ENCODE peak calls at places on chromosomes 6 and 20, in five cellular contexts. D is GM12865; H is CD4-positive, alpha-beta T cell; C is cardiac muscle cell; T is uterus. V is an unnamed sample.

GRCh38 chr6:87196275-87196842 is 41.0 kb downstream of the ZNF292 start:
- DNase-seq in D (peak), H (no peak), C (no peak), T (no peak), V (no peak)

GRCh38 chr6:28940859-28941680 is 17.3 kb upstream of the TRIM27 start:
- DNase-seq in D (peak), H (peak), C (peak), T (peak), V (peak)

GRCh38 chr6:48754631-48755030 is 643.6 kb upstream of the PTCHD4 start:
- DNase-seq in D (no peak), H (no peak), C (no peak), T (no peak), V (no peak)

GRCh38 chr20:62666736-62667529 is 24.6 kb downstream of the SLCO4A1 start:
- DNase-seq in D (no peak), H (no peak), C (peak), T (no peak), V (peak)

GRCh38 chr6:149306967-149307366 is 10.5 kb upstream of the TAB2 start:
- DNase-seq in D (no peak), H (no peak), C (peak), T (no peak), V (no peak)

GRCh38 chr6:125910518-125910917 is 46.1 kb upstream of the HINT3 start:
- DNase-seq in D (peak), H (no peak), C (peak), T (no peak), V (no peak)

GRCh38 chr20:881051-881820 is 34.9 kb downstream of the ANGPT4 start:
- DNase-seq in D (peak), H (no peak), C (peak), T (no peak), V (no peak)

GRCh38 chr6:162123797-162124196 is 603.8 kb downstream of the PRKN start:
- DNase-seq in D (no peak), H (no peak), C (peak), T (no peak), V (no peak)

GRCh38 chr6:157434349-157435016 is 53.5 kb downstream of the ZDHHC14 start:
- DNase-seq in D (no peak), H (no peak), C (no peak), T (peak), V (no peak)

GRCh38 chr6:162082520-162082919 is 645.0 kb downstream of the PRKN start:
- DNase-seq in D (no peak), H (no peak), C (no peak), T (no peak), V (no peak)

GRCh38 chr6:7993952-7994351 is 70.2 kb downstream of the BLOC1S5 start:
- DNase-seq in D (peak), H (no peak), C (no peak), T (no peak), V (no peak)

GRCh38 chr6:166222631-166223030 is 55.0 kb upstream of the TBXT start:
- DNase-seq in D (no peak), H (no peak), C (no peak), T (no peak), V (no peak)

DNA sequence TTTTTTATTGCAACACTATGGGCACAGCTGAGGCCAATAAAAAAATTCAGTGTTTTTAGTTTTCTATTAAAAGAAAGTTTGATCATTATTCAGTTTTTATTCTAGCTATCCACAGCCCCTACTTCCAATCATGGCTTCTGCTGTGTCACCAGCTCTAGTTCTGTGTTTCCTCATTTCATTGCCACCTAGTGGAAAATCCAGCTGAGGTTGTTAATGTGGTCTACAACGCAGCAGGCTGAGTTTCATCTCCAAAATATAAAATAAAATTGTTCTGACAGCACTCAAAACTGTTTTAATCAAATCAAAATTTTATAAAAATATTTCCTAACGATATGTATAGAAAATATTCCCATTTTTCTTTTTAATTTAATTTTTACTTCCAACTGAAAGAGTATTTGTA is 13.6 kb downstream of the COL9A1 start:
- DNase-seq in D (no peak), H (no peak), C (no peak), T (no peak), V (no peak)
- TF ChIP-seq CTCF in D (no peak), H (no peak), C (no peak), T (no peak), V (peak)

GRCh38 chr6:73548458-73549446 is 27.9 kb upstream of the EEF1A1 start:
- DNase-seq in D (no peak), H (no peak), C (no peak), T (no peak), V (no peak)
- TF ChIP-seq CTCF in D (no peak), H (no peak), C (no peak), T (no peak), V (no peak)

GRCh38 chr6:51350308-51350904 is 531.7 kb downstream of the TFAP2B start:
- DNase-seq in D (peak), H (no peak), C (no peak), T (no peak), V (no peak)
- TF ChIP-seq CTCF in D (peak), H (no peak), C (no peak), T (no peak), V (peak)

DNA sequence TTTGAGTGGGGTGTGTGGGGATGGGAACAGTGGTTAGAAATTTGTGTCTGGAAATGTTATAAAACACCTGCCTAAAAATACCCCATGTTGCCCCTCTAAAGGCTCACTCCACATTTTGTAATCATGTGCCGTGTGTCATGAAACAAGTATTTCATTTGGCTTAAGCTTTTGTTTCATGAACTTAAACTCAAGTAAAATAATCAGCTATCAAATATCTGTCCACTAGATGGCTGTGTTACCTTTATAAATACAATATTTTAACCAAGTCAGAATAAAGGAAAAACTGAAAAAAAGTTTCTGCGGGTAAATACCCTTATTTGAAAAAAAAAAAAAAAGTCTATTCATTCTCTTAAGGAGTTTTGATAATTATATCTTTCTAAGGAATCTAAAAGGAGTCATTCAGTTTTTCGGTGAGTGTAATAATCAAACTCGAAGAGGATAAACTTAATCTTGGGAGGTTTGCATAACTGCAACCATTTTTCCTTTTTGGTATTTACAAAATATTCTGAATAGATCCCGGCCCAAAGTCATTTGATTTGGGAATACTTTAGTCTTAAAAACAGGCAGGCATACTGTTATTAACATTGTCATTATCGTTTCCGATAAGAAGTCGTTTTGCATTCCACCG is 29.9 kb upstream of the MTRF1L start:
- DNase-seq in D (peak), H (no peak), C (peak), T (no peak), V (no peak)
- TF ChIP-seq CTCF in D (no peak), H (no peak), C (peak), T (peak), V (peak)

GRCh38 chr6:159217595-159218275 is 48.5 kb downstream of the FNDC1 start:
- DNase-seq in D (peak), H (no peak), C (peak), T (no peak), V (peak)
- TF ChIP-seq CTCF in D (peak), H (no peak), C (peak), T (no peak), V (peak)

GRCh38 chr6:137588472-137588871 is 94.3 kb upstream of the OLIG3 start:
- DNase-seq in D (peak), H (no peak), C (no peak), T (no peak), V (no peak)

GRCh38 chr6:137590684-137591083 is 96.5 kb upstream of the OLIG3 start:
- DNase-seq in D (no peak), H (no peak), C (no peak), T (no peak), V (no peak)

GRCh38 chr6:137589067-137589848 is 95.1 kb upstream of the OLIG3 start:
- DNase-seq in D (peak), H (peak), C (peak), T (no peak), V (no peak)
- TF ChIP-seq CTCF in D (peak), H (peak), C (peak), T (no peak), V (peak)

GRCh38 chr6:33410711-33411631 is at the start of gene PHF1:
- DNase-seq in D (no peak), H (peak), C (peak), T (no peak), V (peak)
- TF ChIP-seq CTCF in D (no peak), H (no peak), C (no peak), T (peak), V (no peak)